ENCODE peak calls at places on chromosome 14, in five cellular contexts. One of them, this sample, is unnamed.

GRCh38 chr14:96567289-96567899 is 65.2 kb downstream of the PAPOLA start:
- DNase-seq in uterus: no peak
- DNase-seq in endodermal cell: no peak
- DNase-seq in psoas muscle: no peak
- DNase-seq in heart left ventricle: no peak
- DNase-seq in this sample: no peak

GRCh38 chr14:97456958-97457357 is 659.8 kb downstream of the VRK1 start:
- DNase-seq in endodermal cell: no peak
- DNase-seq in uterus: no peak
- DNase-seq in psoas muscle: no peak
- DNase-seq in heart left ventricle: peak; percentile 33
- DNase-seq in this sample: no peak

GRCh38 chr14:58864751-58865519 is 227.2 kb downstream of the DACT1 start:
- DNase-seq in heart left ventricle: no peak
- DNase-seq in psoas muscle: no peak
- DNase-seq in uterus: no peak
- DNase-seq in endodermal cell: no peak
- DNase-seq in this sample: no peak

GRCh38 chr14:76267322-76268012 is 108.5 kb upstream of the ESRRB start:
- DNase-seq in heart left ventricle: peak; percentile 83
- DNase-seq in uterus: peak; percentile 29
- DNase-seq in psoas muscle: peak; percentile 83
- DNase-seq in endodermal cell: peak; percentile 78
- DNase-seq in this sample: no peak

GRCh38 chr14:64800000-64800399 is 79.7 kb downstream of the SPTB start:
- DNase-seq in uterus: no peak
- DNase-seq in endodermal cell: peak; percentile 79
- DNase-seq in psoas muscle: no peak
- DNase-seq in heart left ventricle: no peak
- DNase-seq in this sample: no peak

GRCh38 chr14:38578278-38578681 is 322.4 kb upstream of the CLEC14A start:
- DNase-seq in heart left ventricle: no peak
- DNase-seq in psoas muscle: no peak
- DNase-seq in uterus: no peak
- DNase-seq in endodermal cell: peak; percentile 44
- DNase-seq in this sample: no peak

GRCh38 chr14:72699852-72700257 is 194.0 kb downstream of the DPF3 start:
- DNase-seq in psoas muscle: peak; percentile 69
- DNase-seq in uterus: no peak
- DNase-seq in endodermal cell: no peak
- DNase-seq in heart left ventricle: no peak
- DNase-seq in this sample: no peak

GRCh38 chr14:103618999-103619398 is 10.0 kb upstream of the KLC1 start:
- DNase-seq in uterus: no peak
- DNase-seq in heart left ventricle: no peak
- DNase-seq in psoas muscle: no peak
- DNase-seq in endodermal cell: no peak
- DNase-seq in this sample: no peak

GRCh38 chr14:80404413-80404812 is 193.1 kb upstream of the DIO2 start:
- DNase-seq in psoas muscle: no peak
- DNase-seq in endodermal cell: peak; percentile 59
- DNase-seq in uterus: no peak
- DNase-seq in heart left ventricle: no peak
- DNase-seq in this sample: no peak

GRCh38 chr14:90533591-90534021 is 136.8 kb downstream of the CALM1 start:
- DNase-seq in heart left ventricle: peak; percentile 61
- DNase-seq in psoas muscle: peak; percentile 38
- DNase-seq in uterus: no peak
- DNase-seq in endodermal cell: no peak
- DNase-seq in this sample: no peak

GRCh38 chr14:82403972-82404371 is 870.3 kb upstream of the SEL1L start:
- DNase-seq in psoas muscle: no peak
- DNase-seq in heart left ventricle: no peak
- DNase-seq in uterus: no peak
- DNase-seq in endodermal cell: no peak
- DNase-seq in this sample: no peak

GRCh38 chr14:59028476-59029202 is 159.8 kb upstream of the DAAM1 start:
- DNase-seq in endodermal cell: peak; percentile 79
- DNase-seq in heart left ventricle: no peak
- DNase-seq in uterus: peak; percentile 21
- DNase-seq in psoas muscle: peak; percentile 64
- DNase-seq in this sample: no peak

GRCh38 chr14:56587701-56588100 is 8.1 kb downstream of the TMEM260 start:
- DNase-seq in uterus: no peak
- DNase-seq in psoas muscle: no peak
- DNase-seq in heart left ventricle: no peak
- DNase-seq in endodermal cell: no peak
- DNase-seq in this sample: no peak

GRCh38 chr14:68685419-68686211 is 107.3 kb downstream of the ZFP36L1 start:
- DNase-seq in psoas muscle: peak; percentile 50
- DNase-seq in uterus: peak; percentile 45
- DNase-seq in heart left ventricle: no peak
- DNase-seq in endodermal cell: no peak
- DNase-seq in this sample: no peak

GRCh38 chr14:80464531-80465149 is 253.3 kb upstream of the DIO2 start:
- DNase-seq in endodermal cell: peak; percentile 77
- DNase-seq in psoas muscle: no peak
- DNase-seq in heart left ventricle: no peak
- DNase-seq in uterus: no peak
- DNase-seq in this sample: no peak

GRCh38 chr14:20477211-20477876 is 8.1 kb downstream of the PNP start:
- DNase-seq in psoas muscle: no peak
- DNase-seq in heart left ventricle: no peak
- DNase-seq in uterus: no peak
- DNase-seq in endodermal cell: no peak
- DNase-seq in this sample: no peak

GRCh38 chr14:73248294-73248868 is 11.1 kb downstream of the PAPLN start:
- DNase-seq in endodermal cell: no peak
- DNase-seq in uterus: no peak
- DNase-seq in heart left ventricle: no peak
- DNase-seq in psoas muscle: peak; percentile 16
- DNase-seq in this sample: no peak

GRCh38 chr14:68853749-68854148 is 60.9 kb upstream of the ZFP36L1 start:
- DNase-seq in endodermal cell: peak; percentile 64
- DNase-seq in heart left ventricle: no peak
- DNase-seq in uterus: no peak
- DNase-seq in psoas muscle: no peak
- DNase-seq in this sample: no peak

GRCh38 chr14:71365305-71365865 is 458.1 kb downstream of the PCNX1 start:
- DNase-seq in endodermal cell: no peak
- DNase-seq in heart left ventricle: no peak
- DNase-seq in psoas muscle: no peak
- DNase-seq in uterus: no peak
- DNase-seq in this sample: no peak

GRCh38 chr14:26403760-26404159 is 194.1 kb downstream of the NOVA1 start:
- DNase-seq in heart left ventricle: no peak
- DNase-seq in endodermal cell: no peak
- DNase-seq in psoas muscle: no peak
- DNase-seq in uterus: no peak
- DNase-seq in this sample: no peak

GRCh38 chr14:89640141-89640540 is 223.1 kb upstream of the FOXN3 start:
- DNase-seq in endodermal cell: no peak
- DNase-seq in uterus: no peak
- DNase-seq in heart left ventricle: no peak
- DNase-seq in psoas muscle: no peak
- DNase-seq in this sample: no peak

GRCh38 chr14:100567009-100567876 is 20.0 kb downstream of the BEGAIN start:
- DNase-seq in psoas muscle: no peak
- DNase-seq in heart left ventricle: no peak
- DNase-seq in uterus: no peak
- DNase-seq in endodermal cell: no peak
- DNase-seq in this sample: no peak

GRCh38 chr14:20501346-20501745 is 4.0 kb upstream of the RNASE10 start:
- DNase-seq in uterus: no peak
- DNase-seq in heart left ventricle: no peak
- DNase-seq in psoas muscle: no peak
- DNase-seq in endodermal cell: no peak
- DNase-seq in this sample: no peak

GRCh38 chr14:99521176-99522024 is 40.2 kb downstream of the CCNK start:
- DNase-seq in heart left ventricle: peak; percentile 37
- DNase-seq in uterus: no peak
- DNase-seq in psoas muscle: peak; percentile 41
- DNase-seq in endodermal cell: no peak
- DNase-seq in this sample: no peak

GRCh38 chr14:33026850-33027420 is 88.3 kb downstream of the NPAS3 start:
- DNase-seq in heart left ventricle: no peak
- DNase-seq in endodermal cell: no peak
- DNase-seq in uterus: no peak
- DNase-seq in psoas muscle: no peak
- DNase-seq in this sample: no peak

GRCh38 chr14:67420102-67420739 is 8.3 kb upstream of the PLEK2 start:
- DNase-seq in psoas muscle: peak; percentile 70
- DNase-seq in uterus: no peak
- DNase-seq in endodermal cell: peak; percentile 78
- DNase-seq in heart left ventricle: no peak
- DNase-seq in this sample: no peak

GRCh38 chr14:92724516-92725340 is 23.7 kb downstream of the LGMN start:
- DNase-seq in uterus: no peak
- DNase-seq in endodermal cell: no peak
- DNase-seq in psoas muscle: no peak
- DNase-seq in heart left ventricle: no peak
- DNase-seq in this sample: no peak
- TF ChIP-seq CTCF in uterus: no peak
- TF ChIP-seq CTCF in endodermal cell: no peak
- TF ChIP-seq CTCF in psoas muscle: no peak
- TF ChIP-seq CTCF in heart left ventricle: no peak
- TF ChIP-seq CTCF in this sample: no peak

GRCh38 chr14:105420976-105421674 is 1.5 kb downstream of the MTA1 start:
- DNase-seq in heart left ventricle: peak; percentile 64
- DNase-seq in endodermal cell: no peak
- DNase-seq in psoas muscle: peak; percentile 59
- DNase-seq in uterus: no peak
- DNase-seq in this sample: no peak

GRCh38 chr14:105421723-105422615 is 2.3 kb downstream of the MTA1 start:
- DNase-seq in psoas muscle: peak; percentile 51
- DNase-seq in uterus: no peak
- DNase-seq in endodermal cell: no peak
- DNase-seq in heart left ventricle: peak; percentile 60
- DNase-seq in this sample: no peak

GRCh38 chr14:105424861-105425260 is 5.2 kb downstream of the MTA1 start:
- DNase-seq in psoas muscle: no peak
- DNase-seq in uterus: no peak
- DNase-seq in heart left ventricle: no peak
- DNase-seq in endodermal cell: no peak
- DNase-seq in this sample: no peak

GRCh38 chr14:105423488-105424195 is 4.0 kb downstream of the MTA1 start:
- DNase-seq in psoas muscle: no peak
- DNase-seq in uterus: no peak
- DNase-seq in heart left ventricle: no peak
- DNase-seq in endodermal cell: no peak
- DNase-seq in this sample: no peak

GRCh38 chr14:105422695-105423487 is 3.3 kb downstream of the MTA1 start:
- DNase-seq in uterus: no peak
- DNase-seq in heart left ventricle: no peak
- DNase-seq in endodermal cell: no peak
- DNase-seq in psoas muscle: no peak
- DNase-seq in this sample: no peak
- H3K4me3 ChIP-seq in uterus: no peak overlapping the region
- H3K4me3 ChIP-seq in heart left ventricle: no peak overlapping the region
- H3K4me3 ChIP-seq in endodermal cell: no peak overlapping the region
- H3K4me3 ChIP-seq in psoas muscle: no peak overlapping the region
- H3K4me3 ChIP-seq in this sample: no peak overlapping the region

GRCh38 chr14:105018414-105018813 is 2.5 kb downstream of the CDCA4 start:
- DNase-seq in endodermal cell: no peak
- DNase-seq in heart left ventricle: no peak
- DNase-seq in uterus: no peak
- DNase-seq in psoas muscle: no peak
- DNase-seq in this sample: no peak
- H3K27ac ChIP-seq in endodermal cell: no peak overlapping the region
- H3K27ac ChIP-seq in heart left ventricle: no peak overlapping the region
- H3K27ac ChIP-seq in uterus: no peak overlapping the region
- H3K27ac ChIP-seq in psoas muscle: no peak overlapping the region
- H3K27ac ChIP-seq in this sample: no peak overlapping the region

GRCh38 chr14:21987937-21988336 is 314.3 kb upstream of the OR4E1 start:
- DNase-seq in uterus: no peak
- DNase-seq in heart left ventricle: no peak
- DNase-seq in psoas muscle: no peak
- DNase-seq in endodermal cell: peak; percentile 68
- DNase-seq in this sample: no peak
- TF ChIP-seq CTCF in uterus: no peak
- TF ChIP-seq CTCF in heart left ventricle: peak; percentile 23
- TF ChIP-seq CTCF in psoas muscle: no peak
- TF ChIP-seq CTCF in endodermal cell: peak; percentile 85
- TF ChIP-seq CTCF in this sample: no peak

DNA sequence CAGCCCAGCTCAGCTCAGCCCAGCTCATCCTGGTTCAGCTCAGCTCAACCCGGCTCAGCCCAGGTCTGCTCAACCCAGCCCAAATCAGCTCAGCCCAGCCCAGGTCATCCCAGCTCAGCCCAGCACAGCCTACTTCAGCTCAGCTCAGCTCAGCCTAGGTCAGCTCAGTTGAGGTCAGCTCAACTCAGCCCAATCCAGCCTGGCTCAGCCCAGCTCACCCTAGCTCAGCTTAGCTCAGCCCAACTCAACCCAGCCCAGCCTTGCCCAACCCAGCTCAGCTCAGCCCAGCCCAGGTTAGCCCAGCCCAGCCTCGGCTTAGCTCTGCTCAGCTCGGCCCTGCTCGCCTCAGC is 332.3 kb downstream of the TMEM121 start:
- DNase-seq in heart left ventricle: peak; percentile 47
- DNase-seq in psoas muscle: peak; percentile 32
- DNase-seq in uterus: peak; percentile 8
- DNase-seq in endodermal cell: peak; percentile 3
- DNase-seq in this sample: no peak
- H3K4me3 ChIP-seq in heart left ventricle: no peak overlapping the region
- H3K4me3 ChIP-seq in psoas muscle: no peak overlapping the region
- H3K4me3 ChIP-seq in uterus: no peak overlapping the region
- H3K4me3 ChIP-seq in endodermal cell: no peak overlapping the region
- H3K4me3 ChIP-seq in this sample: no peak overlapping the region

DNA sequence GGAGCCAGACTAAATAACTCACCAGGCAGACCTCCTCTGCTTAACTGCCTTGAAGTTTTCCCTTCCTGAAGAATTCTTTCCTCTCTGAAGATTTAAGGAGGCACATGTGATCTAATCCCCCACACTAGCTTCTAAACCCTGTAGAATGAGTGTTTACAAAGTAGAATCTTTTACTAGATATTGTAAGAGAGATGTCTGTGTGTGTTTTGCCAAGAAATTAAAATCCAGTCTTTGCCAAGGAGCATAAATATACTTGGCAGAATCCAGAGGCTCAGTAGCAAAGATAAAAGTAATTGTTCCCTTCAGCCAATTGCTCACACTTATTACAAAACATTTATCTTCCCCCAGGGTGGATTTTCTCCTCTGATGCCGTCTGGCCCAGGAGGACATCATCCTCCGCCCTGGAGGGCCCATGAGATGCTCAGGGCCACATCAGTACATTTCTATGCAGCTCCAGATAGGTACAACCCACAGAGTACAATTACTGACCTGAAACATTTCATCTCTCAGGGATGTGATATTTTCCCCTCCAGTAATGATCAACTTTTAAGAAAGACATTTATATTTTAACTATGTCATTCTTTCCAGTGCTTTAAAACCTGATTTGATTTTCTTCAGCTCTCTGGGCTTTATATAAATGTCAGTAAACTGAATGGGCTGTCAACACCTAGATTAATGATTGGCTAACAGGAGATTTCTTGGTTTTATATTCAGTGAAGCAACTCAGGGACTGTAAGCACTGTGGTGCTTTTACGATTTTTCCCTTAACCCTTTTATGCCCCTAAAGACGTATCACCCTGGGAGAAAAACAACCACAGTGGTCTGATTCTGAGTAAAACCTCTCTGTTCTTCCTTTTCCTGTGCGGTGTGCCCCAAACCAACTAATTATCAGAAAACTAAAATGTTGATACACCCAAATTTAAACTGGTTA is 37.7 kb downstream of the PTGER2 start:
- DNase-seq in endodermal cell: no peak
- DNase-seq in uterus: peak; percentile 76
- DNase-seq in psoas muscle: no peak
- DNase-seq in heart left ventricle: no peak
- DNase-seq in this sample: no peak
- H3K27ac ChIP-seq in endodermal cell: no peak overlapping the region
- H3K27ac ChIP-seq in uterus: peak overlapping the region; percentile 75
- H3K27ac ChIP-seq in psoas muscle: no peak overlapping the region
- H3K27ac ChIP-seq in heart left ventricle: no peak overlapping the region
- H3K27ac ChIP-seq in this sample: peak overlapping the region; percentile 59